ENCODE peak calls at places on chromosomes 16 and 17, in six cellular contexts. G, Y, M, W, I and T are unnamed samples.

GRCh38 chr16:78842950-78843349 is 743.5 kb downstream of the WWOX start:
- DNase-seq in W (no peak), G (no peak), M (no peak), I (no peak), Y (no peak), T (no peak)

GRCh38 chr16:67177743-67178699 is 5.7 kb downstream of the MATCAP1 start:
- DNase-seq in I (peak; percentile 98), M (peak; percentile 88), G (peak; percentile 87), Y (peak; percentile 86), W (peak; percentile 92), T (peak; percentile 85)

GRCh38 chr17:38590988-38591758 is 14.6 kb downstream of the SRCIN1 start:
- DNase-seq in M (no peak), Y (peak; percentile 62), G (peak; percentile 24), W (peak; percentile 84), I (no peak), T (peak; percentile 32)

GRCh38 chr17:72697602-72698146 is 394.8 kb downstream of the SLC39A11 start:
- DNase-seq in I (no peak), M (peak; percentile 75), W (no peak), G (no peak), Y (peak; percentile 18), T (no peak)

GRCh38 chr17:41835214-41835799 is 725 bp downstream of the NT5C3B start:
- DNase-seq in W (no peak), M (no peak), I (no peak), G (peak; percentile 25), Y (no peak), T (peak; percentile 39)

GRCh38 chr17:42459983-42460300 is 1.3 kb downstream of the ATP6V0A1 start:
- DNase-seq in G (peak; percentile 27), Y (no peak), W (peak; percentile 76), M (peak; percentile 32), I (no peak), T (peak; percentile 76)

GRCh38 chr16:65032397-65032796 is 89.5 kb downstream of the CDH11 start:
- DNase-seq in I (no peak), Y (no peak), W (no peak), G (no peak), M (no peak), T (no peak)

GRCh38 chr16:142405-142804 is 3.9 kb upstream of the NPRL3 start:
- DNase-seq in I (no peak), Y (no peak), M (no peak), W (no peak), G (no peak), T (no peak)

GRCh38 chr16:49094471-49094870 is 187.2 kb downstream of the CBLN1 start:
- DNase-seq in W (no peak), I (no peak), Y (no peak), G (peak; percentile 43), M (no peak), T (no peak)

GRCh38 chr17:81924557-81925532 is 2.7 kb downstream of the MAFG start:
- DNase-seq in G (peak; percentile 62), M (no peak), I (peak; percentile 83), W (no peak), Y (no peak), T (no peak)

GRCh38 chr16:9089660-9090059 is 1.8 kb upstream of the HAPSTR1 start:
- DNase-seq in Y (no peak), G (no peak), I (no peak), M (no peak), W (no peak), T (no peak)

GRCh38 chr17:34820922-34821321 is 140.3 kb downstream of the CCT6B start:
- DNase-seq in W (peak; percentile 40), M (peak; percentile 39), G (no peak), Y (peak; percentile 4), I (no peak), T (no peak)

GRCh38 chr16:64846966-64847365 is 274.9 kb downstream of the CDH11 start:
- DNase-seq in Y (no peak), G (no peak), W (no peak), I (no peak), M (no peak), T (no peak)

GRCh38 chr17:40551091-40551873 is 14.0 kb downstream of the CCR7 start:
- DNase-seq in I (no peak), G (no peak), M (no peak), W (peak; percentile 92), Y (peak; percentile 55), T (peak; percentile 99)

GRCh38 chr17:251531-251930 is 70.1 kb upstream of the DOC2B start:
- DNase-seq in M (no peak), G (no peak), I (no peak), Y (no peak), W (no peak), T (no peak)

GRCh38 chr16:17885659-17886200 is 415.0 kb upstream of the XYLT1 start:
- DNase-seq in Y (no peak), I (peak; percentile 37), M (no peak), W (no peak), G (no peak), T (no peak)

GRCh38 chr17:44170499-44171201 is at the start of gene ASB16:
- DNase-seq in Y (no peak), I (peak; percentile 53), G (peak; percentile 40), W (no peak), M (peak; percentile 48), T (peak; percentile 47)

DNA sequence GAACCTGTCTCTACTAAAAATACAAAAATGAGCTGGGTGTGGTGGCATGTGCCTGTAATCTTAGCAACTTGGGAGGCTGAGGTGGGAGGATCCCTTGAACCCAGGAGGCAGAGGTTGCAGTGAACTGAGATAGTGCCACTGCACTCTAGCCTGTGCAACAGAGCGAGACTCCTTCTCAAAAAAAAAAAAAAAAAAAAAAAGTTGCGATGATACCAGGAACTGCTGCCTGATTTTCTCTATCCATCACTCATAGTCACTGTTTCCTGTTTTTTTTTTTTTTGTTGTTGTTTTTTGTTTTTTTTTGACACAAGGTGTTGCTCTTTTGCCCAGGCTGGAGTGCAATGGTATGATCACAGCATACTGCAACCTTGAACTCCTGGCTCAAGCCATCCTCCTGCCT is 59.2 kb downstream of the ABCC1 start:
- DNase-seq in W (no peak), M (no peak), I (no peak), Y (no peak), G (no peak), T (no peak)
- H3K4me2 ChIP-seq in W (no peak overlapping the region), M (no peak overlapping the region), I (no peak overlapping the region), Y (no peak overlapping the region), G (no peak overlapping the region), T (no peak overlapping the region)

DNA sequence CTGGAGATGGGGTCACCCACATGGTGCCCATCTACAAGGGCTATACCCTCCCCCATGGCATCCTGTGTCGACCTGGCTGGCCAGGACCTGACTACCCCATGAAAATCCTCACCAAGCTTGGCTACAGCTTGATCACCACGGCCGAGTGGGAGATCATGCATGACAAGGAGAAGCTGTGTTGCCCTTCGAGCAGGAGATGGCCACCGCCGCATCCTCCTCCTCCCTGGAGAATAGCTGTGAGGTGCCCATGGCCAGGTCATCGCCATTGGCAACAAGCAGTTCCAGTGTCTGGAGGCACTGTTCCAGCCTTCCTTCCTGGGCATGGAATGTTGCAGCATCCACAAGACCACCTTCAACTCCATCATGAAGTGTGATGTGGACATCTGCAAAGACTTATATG is 5.3 kb upstream of the FLCN start:
- DNase-seq in W (no peak), M (no peak), G (no peak), Y (no peak), I (no peak), T (no peak)
- H3K4me3 ChIP-seq in W (no peak overlapping the region), M (no peak overlapping the region), G (no peak overlapping the region), Y (no peak overlapping the region), I (no peak overlapping the region), T (no peak overlapping the region)

DNA sequence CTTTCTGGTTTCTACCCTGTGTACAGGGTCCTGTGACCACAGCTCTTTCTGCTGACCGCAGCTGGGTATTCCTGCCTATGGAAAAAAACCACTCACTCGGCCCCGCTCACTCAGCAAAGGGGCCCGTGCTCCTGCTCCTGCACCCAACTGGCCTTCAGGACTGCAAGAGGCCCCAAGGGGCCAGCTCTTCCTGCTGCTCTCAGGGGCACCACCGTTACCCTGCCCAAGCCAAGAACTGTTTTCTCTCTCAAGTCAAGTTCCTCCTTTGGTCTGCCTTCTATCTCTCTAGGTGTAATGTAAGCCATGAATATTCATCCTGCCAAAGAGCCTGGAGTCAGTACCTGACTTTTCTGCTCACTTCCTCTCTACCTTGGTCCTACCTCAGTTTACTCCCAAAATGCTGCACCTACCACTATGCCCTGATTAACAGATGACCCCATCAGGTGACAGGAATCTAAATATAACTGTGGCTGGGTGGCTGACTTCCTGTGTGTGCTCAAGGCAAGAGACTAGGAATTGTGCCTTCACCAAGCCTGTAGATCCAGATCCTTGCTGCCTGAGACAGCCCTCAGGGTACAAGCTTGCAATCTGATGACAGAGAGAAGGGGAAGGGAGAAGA is 20.4 kb upstream of the SCIMP start:
- DNase-seq in M (no peak), W (no peak), I (no peak), G (no peak), Y (peak; percentile 33), T (no peak)
- H3F3A ChIP-seq in M (no peaks in the 10 kb centered on the region), W (peaks cover 12% of the 10 kb centered on the region), I (no peaks in the 10 kb centered on the region), G (no peaks in the 10 kb centered on the region), Y (no peaks in the 10 kb centered on the region), T (no peaks in the 10 kb centered on the region)

GRCh38 chr17:33012522-33013033 is 20.9 kb downstream of the SPACA3 start:
- DNase-seq in Y (peak; percentile 85), W (peak; percentile 54), M (no peak), I (no peak), G (no peak), T (peak; percentile 97)
- H3K4me2 ChIP-seq in Y (no peak overlapping the region), W (no peak overlapping the region), M (no peak overlapping the region), I (no peak overlapping the region), G (no peak overlapping the region), T (no peak overlapping the region)

GRCh38 chr17:74231846-74232713 is 18.7 kb downstream of the TTYH2 start:
- DNase-seq in Y (no peak), M (no peak), G (peak; percentile 64), W (no peak), I (no peak), T (no peak)

GRCh38 chr17:74234482-74234881 is 21.1 kb downstream of the TTYH2 start:
- DNase-seq in I (no peak), G (no peak), W (no peak), M (no peak), Y (no peak), T (no peak)

GRCh38 chr17:74233937-74234336 is 20.6 kb downstream of the TTYH2 start:
- DNase-seq in I (no peak), M (no peak), Y (no peak), W (no peak), G (no peak), T (no peak)

GRCh38 chr17:74237321-74237720 is 23.9 kb downstream of the TTYH2 start:
- DNase-seq in G (no peak), M (no peak), W (no peak), I (no peak), Y (no peak), T (no peak)

GRCh38 chr17:74235040-74235581 is 21.7 kb downstream of the TTYH2 start:
- DNase-seq in G (no peak), Y (no peak), W (no peak), I (no peak), M (no peak), T (no peak)
- H3K4me3 ChIP-seq in G (no peak overlapping the region), Y (no peak overlapping the region), W (no peak overlapping the region), I (no peak overlapping the region), M (no peak overlapping the region), T (no peak overlapping the region)

GRCh38 chr17:49361902-49362722 is at the start of gene ZNF652:
- DNase-seq in W (peak; percentile 93), I (peak; percentile 98), Y (peak; percentile 99), M (peak; percentile 100), G (peak; percentile 99), T (peak; percentile 94)
- H3F3A ChIP-seq in W (peaks cover 9% of the 10 kb centered on the region), I (no peaks in the 10 kb centered on the region), Y (no peaks in the 10 kb centered on the region), M (peaks cover 19% of the 10 kb centered on the region), G (peaks cover 20% of the 10 kb centered on the region), T (no peaks in the 10 kb centered on the region)

GRCh38 chr17:68527314-68527713 is 15.1 kb downstream of the PRKAR1A start:
- DNase-seq in G (no peak), Y (no peak), W (no peak), M (no peak), I (no peak), T (no peak)
- H3K4me2 ChIP-seq in G (no peak overlapping the region), Y (no peak overlapping the region), W (no peak overlapping the region), M (no peak overlapping the region), I (peak overlapping the region; percentile 5), T (no peak overlapping the region)

GRCh38 chr17:45222273-45222993 is 748 bp downstream of the FMNL1 start:
- DNase-seq in W (no peak), M (peak; percentile 65), G (peak; percentile 30), I (peak; percentile 73), Y (no peak), T (no peak)
- H3K4me3 ChIP-seq in W (peak overlapping the region; percentile 62), M (peak overlapping the region; percentile 56), G (peak overlapping the region; percentile 78), I (peak overlapping the region; percentile 85), Y (peak overlapping the region; percentile 66), T (peak overlapping the region; percentile 76)